ENCODE peak calls at places on chromosome 9, in seven cellular contexts. E is AG04449, P is ascending aorta, Q is tibial nerve, V is breast epithelium, J is right lobe of liver, Y is upper lobe of right lung. K is an unnamed sample.

GRCh38 chr9:123026425-123026824 is 7.0 kb upstream of the GPR21 start:
- DNase-seq in E (no peak), J (no peak), Y (no peak), Q (no peak), V (no peak), P (no peak), K (no peak)

GRCh38 chr9:71729816-71730526 is 38.3 kb downstream of the CEMIP2 start:
- DNase-seq in J (no peak), Q (no peak), V (no peak), Y (no peak), P (no peak), E (no peak), K (no peak)

GRCh38 chr9:38087934-38088925 is 19.2 kb upstream of the SHB start:
- DNase-seq in P (peak), Y (peak), E (no peak), J (peak), Q (peak), V (peak), K (no peak)

GRCh38 chr9:85292261-85292660 is 449.5 kb downstream of the AGTPBP1 start:
- DNase-seq in E (no peak), Y (no peak), V (no peak), J (no peak), Q (no peak), P (no peak), K (no peak)

GRCh38 chr9:107177243-107177839 is 105.7 kb upstream of the RAD23B start:
- DNase-seq in Y (no peak), P (no peak), Q (no peak), V (no peak), E (no peak), J (no peak), K (no peak)

GRCh38 chr9:13110766-13111400 is 168.6 kb downstream of the MPDZ start:
- DNase-seq in J (peak), P (peak), E (no peak), Y (no peak), V (peak), Q (no peak), K (peak)

GRCh38 chr9:33818167-33818831 is 1.3 kb downstream of the UBE2R2 start:
- DNase-seq in V (peak), E (no peak), P (no peak), J (peak), Q (no peak), Y (no peak), K (no peak)

GRCh38 chr9:130410443-130410842 is 34.3 kb upstream of the ASS1 start:
- DNase-seq in V (no peak), E (no peak), J (no peak), Q (no peak), Y (no peak), P (no peak), K (no peak)

GRCh38 chr9:124870723-124871122 is 8.8 kb downstream of the ARPC5L start:
- DNase-seq in Y (no peak), J (no peak), E (no peak), P (no peak), V (no peak), Q (no peak), K (no peak)

GRCh38 chr9:96612105-96612965 is 7.3 kb downstream of the CDC14B start:
- DNase-seq in Q (no peak), P (peak), V (no peak), J (peak), E (peak), Y (no peak), K (peak)

GRCh38 chr9:107735821-107736220 is 246.3 kb upstream of the KLF4 start:
- DNase-seq in J (no peak), P (no peak), V (no peak), E (no peak), Y (no peak), Q (no peak), K (no peak)

GRCh38 chr9:3908731-3909130 is 382.9 kb upstream of the RFX3 start:
- DNase-seq in Q (no peak), V (peak), E (no peak), P (no peak), Y (no peak), J (no peak), K (no peak)

GRCh38 chr9:78707481-78707977 is 410.6 kb downstream of the PSAT1 start:
- DNase-seq in J (no peak), E (peak), Q (no peak), Y (no peak), V (no peak), P (no peak), K (no peak)

GRCh38 chr9:79477955-79478751 is 93.6 kb upstream of the TLE4 start:
- DNase-seq in Y (no peak), P (no peak), J (no peak), E (no peak), Q (no peak), V (no peak), K (no peak)

GRCh38 chr9:126704157-126704941 is 90.6 kb downstream of the LMX1B start:
- DNase-seq in Y (peak), P (peak), J (no peak), E (no peak), V (peak), Q (no peak), K (peak)

GRCh38 chr9:2427016-2427891 is 194.3 kb upstream of the VLDLR start:
- DNase-seq in P (no peak), Y (peak), Q (no peak), V (peak), J (peak), E (no peak), K (no peak)

GRCh38 chr9:111298831-111299603 is 31.0 kb downstream of the OR2K2 start:
- DNase-seq in J (no peak), Q (peak), P (peak), V (peak), E (peak), Y (no peak), K (peak)

GRCh38 chr9:87712801-87713277 is 13.1 kb upstream of the CTSL start:
- DNase-seq in Y (no peak), J (no peak), Q (no peak), E (no peak), P (no peak), V (no peak), K (no peak)

GRCh38 chr9:87711857-87712800 is 13.8 kb upstream of the CTSL start:
- DNase-seq in Q (no peak), P (no peak), J (peak), V (no peak), Y (no peak), E (peak), K (peak)

GRCh38 chr9:87713278-87713989 is 12.5 kb upstream of the CTSL start:
- DNase-seq in J (peak), Y (peak), V (peak), P (peak), Q (peak), E (peak), K (peak)

GRCh38 chr9:87714819-87715218 is 11.1 kb upstream of the CTSL start:
- DNase-seq in E (peak), J (no peak), Q (no peak), P (no peak), V (no peak), Y (no peak), K (peak)

DNA sequence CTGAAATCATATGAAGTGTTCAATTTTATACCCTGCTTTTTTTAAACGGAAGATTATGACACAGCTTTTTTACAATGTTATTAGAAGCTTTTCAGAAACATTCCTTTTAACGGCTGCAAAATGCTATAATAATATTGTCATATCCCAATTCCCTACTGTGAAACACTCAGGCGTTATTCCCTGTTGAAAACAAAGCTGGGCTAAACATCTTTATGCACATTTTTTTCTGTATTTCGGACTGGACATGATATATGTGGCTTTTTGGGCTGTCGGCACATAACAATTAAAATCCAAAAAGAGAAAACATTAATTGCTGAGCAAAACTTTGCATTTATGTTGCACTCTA is 12.0 kb upstream of the CTSL start:
- DNase-seq in J (no peak), P (no peak), E (no peak), Q (no peak), Y (no peak), V (no peak), K (no peak)
- H3K4me3 ChIP-seq in J (no peak), P (no peak), E (peak), Q (no peak), Y (no peak), V (no peak), K (peak)

DNA sequence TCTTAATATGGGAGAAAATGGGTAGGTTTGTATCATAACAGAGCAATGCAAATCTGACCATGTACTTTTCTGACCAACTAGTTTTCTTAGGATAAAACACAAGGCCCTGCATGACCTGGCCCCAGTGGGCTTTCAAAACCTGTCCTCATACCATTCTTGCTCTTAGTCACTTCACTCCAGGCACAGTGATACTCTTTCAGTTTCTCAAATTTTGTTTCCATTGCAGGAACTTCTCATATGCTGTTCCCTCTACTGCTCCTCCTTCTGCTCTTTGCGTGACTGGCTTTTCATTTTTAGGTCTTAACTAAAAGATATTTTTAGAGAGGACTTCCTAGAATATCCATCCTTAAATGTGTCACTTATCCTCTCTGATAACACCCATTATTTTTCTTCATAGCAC is 112.4 kb downstream of the INIP start:
- DNase-seq in Y (no peak), Q (no peak), P (no peak), J (no peak), V (no peak), E (no peak), K (no peak)
- H3K4me3 ChIP-seq in Y (no peak), Q (no peak), P (no peak), J (no peak), V (no peak), E (no peak), K (no peak)

GRCh38 chr9:136685216-136685615 is 2.0 kb downstream of the AGPAT2 start:
- DNase-seq in E (no peak), P (no peak), Y (no peak), J (peak), Q (no peak), V (no peak), K (no peak)
- H3K4me3 ChIP-seq in E (no peak), P (no peak), Y (peak), J (peak), Q (no peak), V (peak), K (no peak)

DNA sequence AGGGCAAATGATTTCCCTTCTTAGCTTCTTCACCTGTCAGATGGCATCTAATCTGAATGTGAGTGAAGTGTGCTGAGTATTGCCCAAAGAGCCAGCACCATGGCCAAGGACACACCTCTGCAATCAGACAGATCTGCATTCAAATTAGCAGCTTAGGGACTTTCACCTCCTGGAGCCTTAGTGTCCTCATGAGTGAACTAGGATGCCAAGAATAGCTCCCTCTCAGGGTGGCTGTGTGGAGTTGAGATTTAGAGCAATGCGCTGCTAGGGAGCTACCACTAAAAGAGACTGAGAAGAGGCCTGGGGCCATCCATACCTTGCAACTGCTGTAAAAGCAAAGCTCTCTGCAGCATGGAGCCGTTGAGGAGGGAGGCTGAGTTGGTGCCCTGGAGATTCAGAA is 1.4 kb downstream of the CIZ1 start:
- DNase-seq in P (no peak), J (no peak), E (no peak), Q (no peak), Y (no peak), V (no peak), K (no peak)
- H3K4me3 ChIP-seq in P (peak), J (no peak), E (peak), Q (no peak), Y (no peak), V (peak), K (peak)

DNA sequence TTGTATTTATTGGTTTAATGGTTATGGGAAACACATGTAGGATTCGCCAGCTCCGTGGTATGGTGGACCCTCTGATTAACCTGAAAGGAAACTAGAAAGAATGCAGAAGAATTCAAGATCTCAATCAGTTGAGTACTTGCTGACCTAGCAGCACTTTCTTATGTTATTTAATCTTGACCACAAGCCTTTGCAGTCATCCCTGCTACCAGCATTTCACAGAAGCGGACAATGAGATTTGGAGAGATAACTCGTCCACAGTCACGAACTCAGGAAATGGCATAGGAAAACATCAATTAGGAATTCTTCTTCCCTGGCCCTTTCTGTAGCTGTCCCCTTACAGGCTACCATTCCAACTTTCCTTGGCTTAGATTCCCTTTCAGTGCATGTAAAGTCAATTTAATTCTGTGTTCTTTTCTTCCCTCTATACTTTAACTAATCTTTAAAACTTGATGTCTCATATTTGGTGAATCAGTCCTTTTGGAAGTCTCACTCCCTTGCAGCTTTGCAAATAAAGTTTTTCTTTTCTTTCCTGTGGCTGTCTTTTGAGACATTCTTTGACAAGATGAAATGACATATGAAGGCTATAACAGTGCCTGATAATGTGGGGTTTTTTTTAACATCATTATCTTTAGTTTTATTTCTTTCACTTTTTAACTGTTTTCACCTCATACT is 1.3 kb upstream of the SLC44A1 start:
- DNase-seq in V (no peak), Q (no peak), P (no peak), Y (no peak), E (peak), J (no peak), K (no peak)
- H3K4me3 ChIP-seq in V (no peak), Q (no peak), P (peak), Y (no peak), E (peak), J (no peak), K (no peak)